ENCODE peak calls at places on chromosome 15, in nine cellular contexts. F is HCT116, Y is neuronal stem cell, R is fibroblast of lung, J is MM.1S, U is K562, O is IMR-90, P is endodermal cell, D is NT2/D1. S is an unnamed sample.

GRCh38 chr15:91228890-91229289 is 128.8 kb downstream of the SV2B start:
- DNase-seq in F (no peak), Y (no peak), R (no peak), J (no peak), U (no peak), O (no peak), P (no peak), D (no peak), S (no peak)

GRCh38 chr15:85329561-85330421 is 50.6 kb upstream of the AKAP13 start:
- DNase-seq in F (no peak), Y (no peak), R (peak; percentile 51), J (peak; percentile 76), U (no peak), O (peak; percentile 78), P (no peak), D (no peak), S (peak; percentile 53)

GRCh38 chr15:68986292-68986691 is 28.2 kb upstream of the NOX5 start:
- DNase-seq in F (no peak), Y (no peak), R (no peak), J (no peak), U (no peak), O (no peak), P (no peak), D (no peak), S (no peak)

GRCh38 chr15:47427463-47427862 is 289.8 kb upstream of the SEMA6D start:
- DNase-seq in F (no peak), Y (no peak), R (peak; percentile 37), J (no peak), U (no peak), O (peak; percentile 23), P (no peak), D (no peak), S (no peak)

GRCh38 chr15:72166716-72167417 is 30.7 kb downstream of the GRAMD2A start:
- DNase-seq in F (no peak), Y (no peak), R (no peak), J (no peak), U (peak; percentile 2), O (no peak), P (no peak), D (no peak), S (no peak)

GRCh38 chr15:28109626-28110415 is 10.7 kb upstream of the OCA2 start:
- DNase-seq in F (no peak), Y (no peak), R (no peak), J (no peak), U (no peak), O (no peak), P (peak; percentile 47), D (no peak), S (no peak)

GRCh38 chr15:78389356-78389755 is 48.7 kb upstream of the IREB2 start:
- DNase-seq in F (no peak), Y (no peak), R (peak; percentile 6), J (no peak), U (no peak), O (no peak), P (no peak), D (no peak), S (no peak)

GRCh38 chr15:64144192-64144564 is 7.4 kb upstream of the SNX22 start:
- DNase-seq in F (no peak), Y (no peak), R (no peak), J (no peak), U (no peak), O (no peak), P (peak; percentile 31), D (no peak), S (no peak)

GRCh38 chr15:70099966-70100494 is 2.3 kb upstream of the TLE3 start:
- DNase-seq in F (peak; percentile 13), Y (no peak), R (peak; percentile 16), J (peak; percentile 68), U (no peak), O (no peak), P (no peak), D (no peak), S (peak; percentile 25)

GRCh38 chr15:95826388-95826781 is 504.1 kb upstream of the NR2F2 start:
- DNase-seq in F (no peak), Y (no peak), R (no peak), J (no peak), U (no peak), O (no peak), P (no peak), D (no peak), S (no peak)

GRCh38 chr15:40295297-40295696 is 12.4 kb upstream of the ANKRD63 start:
- DNase-seq in F (no peak), Y (no peak), R (no peak), J (no peak), U (no peak), O (no peak), P (no peak), D (no peak), S (no peak)

GRCh38 chr15:101597360-101597928 is 54.7 kb downstream of the TM2D3 start:
- DNase-seq in F (no peak), Y (no peak), R (no peak), J (no peak), U (no peak), O (no peak), P (no peak), D (no peak), S (no peak)

GRCh38 chr15:101604124-101604874 is 47.9 kb downstream of the TM2D3 start:
- DNase-seq in F (no peak), Y (no peak), R (no peak), J (no peak), U (no peak), O (no peak), P (no peak), D (no peak), S (no peak)

GRCh38 chr15:101596633-101597032 is 55.5 kb downstream of the TM2D3 start:
- DNase-seq in F (no peak), Y (no peak), R (no peak), J (no peak), U (no peak), O (no peak), P (no peak), D (no peak), S (no peak)

GRCh38 chr15:101602801-101603200 is 49.4 kb downstream of the TM2D3 start:
- DNase-seq in F (no peak), Y (no peak), R (no peak), J (no peak), U (no peak), O (no peak), P (no peak), D (no peak), S (no peak)

DNA sequence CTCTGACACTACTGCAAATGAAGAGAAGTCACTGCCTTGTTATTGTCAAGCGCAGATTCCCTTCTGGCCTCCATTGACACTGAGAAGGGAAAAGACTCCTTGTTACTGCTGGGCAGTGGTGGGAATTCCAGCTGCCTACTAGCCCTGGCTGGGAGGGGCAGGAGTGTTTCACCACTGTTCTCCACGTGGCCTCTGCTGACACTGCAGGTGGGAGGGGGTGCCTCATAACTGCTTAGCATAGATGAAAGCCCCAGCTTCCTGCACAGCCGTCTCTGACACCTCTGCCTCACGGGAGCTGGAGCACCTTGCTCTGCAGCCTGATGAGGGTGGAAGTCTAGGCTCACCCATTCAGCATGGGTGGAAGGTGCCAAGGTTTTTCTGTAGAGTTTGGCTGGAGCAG is 52.2 kb downstream of the TM2D3 start:
- DNase-seq in F (no peak), Y (no peak), R (no peak), J (peak; percentile 87), U (no peak), O (no peak), P (no peak), D (no peak), S (peak; percentile 18)
- H3K9ac ChIP-seq in F (no peak overlapping the region), Y (no peak overlapping the region), R (no peak overlapping the region), J (no peak overlapping the region), U (no peak overlapping the region), O (no peak overlapping the region), P (no peak overlapping the region), D (no peak overlapping the region), S (no peak overlapping the region)

DNA sequence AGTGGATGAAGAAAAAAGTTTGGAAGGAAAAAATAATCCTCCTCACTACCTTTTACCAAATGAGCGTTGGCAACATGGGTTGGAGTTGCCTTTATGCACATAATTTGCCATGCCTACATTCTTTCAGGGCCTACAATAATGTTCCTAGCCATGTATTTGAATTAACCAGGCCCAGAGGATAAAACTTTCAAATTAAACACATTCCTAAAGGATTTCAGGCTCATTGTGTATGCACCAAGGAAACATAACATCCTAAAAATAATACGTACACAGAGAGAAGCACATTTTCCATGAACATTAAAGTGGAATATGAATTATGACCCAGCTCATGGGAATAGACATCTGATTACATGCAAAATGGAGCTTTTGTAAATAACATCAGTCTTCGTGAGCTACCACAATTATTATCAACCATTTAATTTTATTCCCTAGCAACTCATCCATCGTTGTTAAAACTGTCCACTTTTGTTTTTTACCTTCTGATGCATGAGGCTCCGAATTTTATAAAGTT is 203.3 kb downstream of the RORA start:
- DNase-seq in F (no peak), Y (no peak), R (no peak), J (no peak), U (no peak), O (no peak), P (no peak), D (no peak), S (no peak)
- H3K9ac ChIP-seq in F (no peak overlapping the region), Y (no peak overlapping the region), R (no peak overlapping the region), J (no peak overlapping the region), U (no peak overlapping the region), O (no peak overlapping the region), P (no peak overlapping the region), D (no peak overlapping the region), S (no peak overlapping the region)

DNA sequence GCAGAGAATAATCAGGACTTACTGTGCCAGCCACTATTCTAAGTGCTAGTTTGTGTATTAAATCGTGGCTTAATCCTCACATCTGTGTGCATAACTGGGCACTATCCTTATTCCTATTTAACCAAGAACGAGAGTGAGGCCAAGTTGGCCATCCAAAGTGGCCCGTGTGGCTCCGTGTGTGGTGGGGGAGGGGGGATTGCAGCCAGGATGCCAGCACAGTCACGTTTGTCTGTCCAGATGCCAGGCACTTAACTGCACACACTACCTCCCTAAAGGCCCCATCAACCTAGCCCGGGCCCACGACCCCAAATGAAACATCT is 64.4 kb upstream of the POLG start:
- DNase-seq in F (no peak), Y (no peak), R (no peak), J (no peak), U (no peak), O (no peak), P (no peak), D (no peak), S (no peak)
- H3K9ac ChIP-seq in F (no peak overlapping the region), Y (no peak overlapping the region), R (no peak overlapping the region), J (peak overlapping the region; percentile 76), U (no peak overlapping the region), O (no peak overlapping the region), P (no peak overlapping the region), D (no peak overlapping the region), S (no peak overlapping the region)

DNA sequence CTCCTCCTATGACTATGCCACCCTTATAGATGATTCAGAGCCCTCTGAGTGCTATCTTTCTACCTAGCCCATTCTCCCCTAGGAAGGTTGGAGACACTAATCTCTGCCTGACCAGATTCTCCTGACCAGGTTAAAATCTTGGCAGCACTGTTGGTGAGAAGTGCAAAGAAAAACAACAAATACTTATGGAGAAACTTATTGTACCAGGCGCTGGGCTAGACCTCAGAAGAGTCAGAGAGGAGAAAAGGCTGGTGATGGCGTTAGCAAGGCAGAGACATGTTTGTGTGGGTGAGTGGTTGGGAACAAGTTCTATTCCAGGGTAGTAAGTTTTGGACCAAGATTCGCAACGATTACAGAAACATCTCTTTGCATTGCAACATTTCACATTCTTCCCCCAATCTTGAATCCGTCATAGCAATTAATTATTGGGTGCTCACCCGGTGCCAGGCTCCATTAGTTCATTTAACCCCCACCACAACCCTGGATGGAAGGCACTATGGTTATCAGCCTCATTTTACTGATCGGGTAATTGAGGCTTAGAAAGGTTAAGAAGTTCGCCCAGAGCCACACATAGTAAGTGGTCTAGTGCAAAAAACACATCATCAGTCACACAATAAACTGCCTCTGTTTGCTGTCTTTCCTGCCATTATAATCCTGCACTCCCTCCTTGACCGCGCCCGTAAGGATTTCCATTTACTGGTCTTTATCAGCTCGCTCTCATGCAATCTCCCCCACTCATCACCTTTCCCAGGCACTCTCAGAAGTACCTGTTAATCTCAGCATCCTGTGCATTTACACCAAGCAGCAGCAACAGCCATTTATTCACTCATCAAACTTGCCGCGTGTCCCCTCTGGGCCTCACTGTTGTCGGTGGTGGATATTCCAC is 672 bp upstream of the TSPAN3 start:
- DNase-seq in F (no peak), Y (no peak), R (no peak), J (no peak), U (no peak), O (no peak), P (peak; percentile 51), D (no peak), S (no peak)
- H3K9ac ChIP-seq in F (peak overlapping the region; percentile 90), Y (no peak overlapping the region), R (no peak overlapping the region), J (peak overlapping the region; percentile 78), U (peak overlapping the region; percentile 97), O (no peak overlapping the region), P (no peak overlapping the region), D (peak overlapping the region; percentile 11), S (peak overlapping the region; percentile 84)